ENCODE peak calls at places on chromosomes 6 and 20, in five cellular contexts. One of them, this sample, is unnamed.

GRCh38 chr6:105251689-105252088 is 71.9 kb upstream of the POPDC3 start:
- DNase-seq in B cell: no peak
- DNase-seq in AG09309: no peak
- DNase-seq in endothelial cell: no peak
- DNase-seq in astrocyte of the cerebellum: no peak
- DNase-seq in this sample: no peak

GRCh38 chr6:110875548-110876169 is 1.1 kb downstream of the AMD1 start:
- DNase-seq in endothelial cell: peak
- DNase-seq in astrocyte of the cerebellum: no peak
- DNase-seq in B cell: peak
- DNase-seq in AG09309: no peak
- DNase-seq in this sample: peak

GRCh38 chr6:40409143-40409542 is 178.0 kb downstream of the LRFN2 start:
- DNase-seq in AG09309: no peak
- DNase-seq in endothelial cell: no peak
- DNase-seq in astrocyte of the cerebellum: no peak
- DNase-seq in B cell: no peak
- DNase-seq in this sample: no peak

GRCh38 chr20:62702886-62703852 is 5.5 kb upstream of the NTSR1 start:
- DNase-seq in B cell: no peak
- DNase-seq in astrocyte of the cerebellum: peak
- DNase-seq in AG09309: peak
- DNase-seq in endothelial cell: no peak
- DNase-seq in this sample: no peak

GRCh38 chr6:105193647-105194046 is 13.8 kb upstream of the POPDC3 start:
- DNase-seq in B cell: no peak
- DNase-seq in astrocyte of the cerebellum: peak
- DNase-seq in AG09309: peak
- DNase-seq in endothelial cell: no peak
- DNase-seq in this sample: no peak

GRCh38 chr20:34017610-34018009 is 23.9 kb downstream of the RALY start:
- DNase-seq in astrocyte of the cerebellum: peak
- DNase-seq in B cell: no peak
- DNase-seq in endothelial cell: no peak
- DNase-seq in AG09309: peak
- DNase-seq in this sample: no peak

GRCh38 chr6:56887086-56887485 is 67.8 kb upstream of the BEND6 start:
- DNase-seq in endothelial cell: no peak
- DNase-seq in astrocyte of the cerebellum: no peak
- DNase-seq in AG09309: no peak
- DNase-seq in B cell: no peak
- DNase-seq in this sample: no peak

GRCh38 chr6:45538636-45539035 is 160.9 kb upstream of the SUPT3H start:
- DNase-seq in endothelial cell: no peak
- DNase-seq in AG09309: no peak
- DNase-seq in astrocyte of the cerebellum: no peak
- DNase-seq in B cell: no peak
- DNase-seq in this sample: no peak

GRCh38 chr6:135182120-135182992 is 1.2 kb downstream of the MYB start:
- DNase-seq in endothelial cell: peak
- DNase-seq in AG09309: no peak
- DNase-seq in B cell: peak
- DNase-seq in astrocyte of the cerebellum: no peak
- DNase-seq in this sample: peak

GRCh38 chr20:5205348-5206210 is 78.8 kb downstream of the CDS2 start:
- DNase-seq in AG09309: peak
- DNase-seq in astrocyte of the cerebellum: peak
- DNase-seq in endothelial cell: peak
- DNase-seq in B cell: peak
- DNase-seq in this sample: peak

GRCh38 chr20:11807070-11807741 is 110.5 kb upstream of the BTBD3 start:
- DNase-seq in endothelial cell: no peak
- DNase-seq in astrocyte of the cerebellum: peak
- DNase-seq in AG09309: peak
- DNase-seq in B cell: no peak
- DNase-seq in this sample: no peak

GRCh38 chr6:160029525-160029924 is 60.6 kb downstream of the IGF2R start:
- DNase-seq in endothelial cell: no peak
- DNase-seq in astrocyte of the cerebellum: no peak
- DNase-seq in AG09309: no peak
- DNase-seq in B cell: no peak
- DNase-seq in this sample: no peak

GRCh38 chr6:83314693-83315092 is 116.2 kb downstream of the ME1 start:
- DNase-seq in AG09309: no peak
- DNase-seq in endothelial cell: no peak
- DNase-seq in astrocyte of the cerebellum: no peak
- DNase-seq in B cell: no peak
- DNase-seq in this sample: no peak

GRCh38 chr6:158853072-158853871 is 34.1 kb upstream of the EZR start:
- DNase-seq in astrocyte of the cerebellum: peak
- DNase-seq in endothelial cell: peak
- DNase-seq in B cell: peak
- DNase-seq in AG09309: no peak
- DNase-seq in this sample: peak

GRCh38 chr6:26330835-26331808 is 33.9 kb upstream of the BTN3A2 start:
- DNase-seq in endothelial cell: no peak
- DNase-seq in B cell: peak
- DNase-seq in AG09309: no peak
- DNase-seq in astrocyte of the cerebellum: no peak
- DNase-seq in this sample: peak

GRCh38 chr20:50613438-50614169 is 77.7 kb downstream of the RIPOR3 start:
- DNase-seq in astrocyte of the cerebellum: no peak
- DNase-seq in B cell: no peak
- DNase-seq in endothelial cell: no peak
- DNase-seq in AG09309: no peak
- DNase-seq in this sample: no peak

GRCh38 chr6:39037707-39038106 is 10.9 kb upstream of the GLP1R start:
- DNase-seq in B cell: no peak
- DNase-seq in astrocyte of the cerebellum: no peak
- DNase-seq in AG09309: no peak
- DNase-seq in endothelial cell: no peak
- DNase-seq in this sample: no peak

GRCh38 chr6:72650081-72650745 is 28.3 kb downstream of the KCNQ5 start:
- DNase-seq in B cell: no peak
- DNase-seq in AG09309: no peak
- DNase-seq in astrocyte of the cerebellum: no peak
- DNase-seq in endothelial cell: no peak
- DNase-seq in this sample: no peak

GRCh38 chr6:136225496-136225895 is 24.6 kb downstream of the MTFR2 start:
- DNase-seq in endothelial cell: no peak
- DNase-seq in B cell: no peak
- DNase-seq in AG09309: no peak
- DNase-seq in astrocyte of the cerebellum: no peak
- DNase-seq in this sample: no peak

GRCh38 chr6:135680964-135681913 is 170.3 kb upstream of the PDE7B start:
- DNase-seq in AG09309: no peak
- DNase-seq in astrocyte of the cerebellum: peak
- DNase-seq in endothelial cell: no peak
- DNase-seq in B cell: no peak
- DNase-seq in this sample: no peak

GRCh38 chr6:41591859-41592502 is 45.8 kb downstream of the FOXP4 start:
- DNase-seq in endothelial cell: peak
- DNase-seq in B cell: peak
- DNase-seq in astrocyte of the cerebellum: peak
- DNase-seq in AG09309: no peak
- DNase-seq in this sample: peak

GRCh38 chr20:63492518-63492917 is 6.4 kb downstream of the EEF1A2 start:
- DNase-seq in B cell: no peak
- DNase-seq in endothelial cell: no peak
- DNase-seq in AG09309: no peak
- DNase-seq in astrocyte of the cerebellum: no peak
- DNase-seq in this sample: no peak

GRCh38 chr20:63738687-63739128 is 868 bp upstream of the SLC2A4RG start:
- DNase-seq in B cell: peak
- DNase-seq in endothelial cell: peak
- DNase-seq in astrocyte of the cerebellum: no peak
- DNase-seq in AG09309: no peak
- DNase-seq in this sample: peak

GRCh38 chr6:145842693-145843546 is 28.3 kb upstream of the FBXO30 start:
- DNase-seq in B cell: no peak
- DNase-seq in AG09309: peak
- DNase-seq in astrocyte of the cerebellum: peak
- DNase-seq in endothelial cell: no peak
- DNase-seq in this sample: no peak

GRCh38 chr20:58883243-58883691 is 30.8 kb downstream of the GNAS start:
- DNase-seq in endothelial cell: no peak
- DNase-seq in astrocyte of the cerebellum: peak
- DNase-seq in B cell: no peak
- DNase-seq in AG09309: peak
- DNase-seq in this sample: no peak

GRCh38 chr6:27168586-27169443 is 78.7 kb upstream of the PRSS16 start:
- DNase-seq in astrocyte of the cerebellum: no peak
- DNase-seq in endothelial cell: no peak
- DNase-seq in AG09309: no peak
- DNase-seq in B cell: no peak
- DNase-seq in this sample: no peak

DNA sequence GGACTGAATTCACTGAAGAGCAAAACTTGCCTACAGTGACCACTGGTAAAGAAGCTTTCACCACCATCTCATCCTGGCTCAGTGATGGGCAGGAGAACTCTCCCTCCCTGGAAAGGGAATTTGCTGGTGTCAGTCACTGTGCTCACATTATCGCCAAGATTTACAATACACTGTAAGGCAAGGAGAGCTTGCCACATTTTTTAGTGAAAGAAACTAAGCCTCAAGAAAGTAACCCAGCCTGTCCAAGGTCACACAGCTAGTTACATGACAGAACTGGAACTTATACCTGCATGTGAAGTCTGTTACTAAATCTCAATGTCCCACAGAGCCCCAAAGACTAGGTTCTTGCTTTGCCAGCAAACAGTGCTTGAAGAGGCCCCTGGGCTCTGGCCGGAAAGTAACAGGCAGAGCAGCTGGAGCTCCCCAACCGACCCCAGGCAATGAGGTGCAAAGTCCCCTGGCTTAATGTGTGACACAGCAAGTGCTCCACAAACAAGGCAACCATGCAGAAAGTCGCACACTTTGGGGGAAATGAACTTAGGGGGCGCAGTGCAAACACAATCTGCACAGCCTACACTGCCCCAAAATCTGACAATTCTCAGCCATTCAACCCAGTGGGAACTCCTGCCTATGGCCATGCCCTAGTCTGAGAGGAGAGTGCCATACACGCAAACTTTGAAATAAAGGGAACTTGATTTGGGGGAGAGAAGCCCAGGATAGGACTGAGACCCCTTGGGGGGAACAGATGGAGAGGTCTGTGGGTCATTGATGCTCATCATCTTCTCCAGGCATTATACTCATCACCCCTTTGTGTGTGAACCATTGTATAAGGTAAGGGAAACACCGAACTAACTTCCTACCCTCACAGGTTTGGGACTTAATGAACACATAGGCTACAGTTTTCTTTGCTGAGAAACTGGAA is 1.9 kb downstream of the BCL2L1 start:
- DNase-seq in AG09309: no peak
- DNase-seq in B cell: peak
- DNase-seq in astrocyte of the cerebellum: no peak
- DNase-seq in endothelial cell: no peak
- DNase-seq in this sample: peak
- TF ChIP-seq CTCF in AG09309: peak
- TF ChIP-seq CTCF in B cell: peak
- TF ChIP-seq CTCF in astrocyte of the cerebellum: peak
- TF ChIP-seq CTCF in endothelial cell: no peak
- TF ChIP-seq CTCF in this sample: peak

DNA sequence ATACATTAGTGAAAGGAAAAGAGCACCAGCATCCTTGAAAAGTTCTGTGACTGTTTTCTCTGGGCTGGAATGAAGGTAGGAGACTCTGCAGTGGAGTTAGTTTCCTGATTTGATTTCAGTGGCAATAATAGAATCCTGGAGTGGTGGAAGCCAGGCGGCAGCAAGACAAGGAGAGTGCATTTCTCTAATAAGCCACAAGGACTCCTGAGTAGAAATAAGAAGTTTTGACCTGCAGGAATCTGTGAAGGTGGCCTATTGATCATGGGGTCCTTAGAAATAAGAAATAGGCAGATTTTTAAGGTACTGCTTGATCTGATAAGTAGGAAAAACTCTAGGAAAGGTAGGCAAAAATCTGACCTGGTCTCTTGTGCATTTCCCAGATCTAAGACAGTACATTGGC is 68.4 kb upstream of the ELOVL5 start:
- DNase-seq in astrocyte of the cerebellum: no peak
- DNase-seq in B cell: no peak
- DNase-seq in AG09309: no peak
- DNase-seq in endothelial cell: no peak
- DNase-seq in this sample: no peak
- TF ChIP-seq CTCF in astrocyte of the cerebellum: no peak
- TF ChIP-seq CTCF in B cell: no peak
- TF ChIP-seq CTCF in AG09309: no peak
- TF ChIP-seq CTCF in endothelial cell: peak
- TF ChIP-seq CTCF in this sample: no peak

GRCh38 chr6:167305796-167306195 is 14.7 kb downstream of the UNC93A start:
- DNase-seq in AG09309: no peak
- DNase-seq in astrocyte of the cerebellum: no peak
- DNase-seq in endothelial cell: no peak
- DNase-seq in B cell: no peak
- DNase-seq in this sample: no peak
- TF ChIP-seq CTCF in AG09309: no peak
- TF ChIP-seq CTCF in astrocyte of the cerebellum: no peak
- TF ChIP-seq CTCF in endothelial cell: no peak
- TF ChIP-seq CTCF in B cell: no peak
- TF ChIP-seq CTCF in this sample: no peak

GRCh38 chr6:42779521-42779920 is 2.3 kb upstream of the BICRAL start:
- DNase-seq in astrocyte of the cerebellum: no peak
- DNase-seq in endothelial cell: no peak
- DNase-seq in B cell: no peak
- DNase-seq in AG09309: no peak
- DNase-seq in this sample: no peak
- TF ChIP-seq CTCF in astrocyte of the cerebellum: no peak
- TF ChIP-seq CTCF in endothelial cell: no peak
- TF ChIP-seq CTCF in B cell: no peak
- TF ChIP-seq CTCF in AG09309: no peak
- TF ChIP-seq CTCF in this sample: no peak

GRCh38 chr20:49542514-49542991 is 25.4 kb downstream of the PTGIS start:
- DNase-seq in AG09309: no peak
- DNase-seq in endothelial cell: no peak
- DNase-seq in astrocyte of the cerebellum: no peak
- DNase-seq in B cell: no peak
- DNase-seq in this sample: no peak

GRCh38 chr20:49543071-49543857 is 24.7 kb downstream of the PTGIS start:
- DNase-seq in AG09309: no peak
- DNase-seq in B cell: no peak
- DNase-seq in endothelial cell: no peak
- DNase-seq in astrocyte of the cerebellum: no peak
- DNase-seq in this sample: no peak

GRCh38 chr20:49540232-49540620 is 27.7 kb downstream of the PTGIS start:
- DNase-seq in AG09309: no peak
- DNase-seq in B cell: no peak
- DNase-seq in endothelial cell: no peak
- DNase-seq in astrocyte of the cerebellum: no peak
- DNase-seq in this sample: no peak

GRCh38 chr20:49540696-49541435 is 27.1 kb downstream of the PTGIS start:
- DNase-seq in endothelial cell: no peak
- DNase-seq in AG09309: no peak
- DNase-seq in astrocyte of the cerebellum: no peak
- DNase-seq in B cell: no peak
- DNase-seq in this sample: no peak

GRCh38 chr20:49541733-49542513 is 26.0 kb downstream of the PTGIS start:
- DNase-seq in endothelial cell: peak
- DNase-seq in AG09309: peak
- DNase-seq in B cell: peak
- DNase-seq in astrocyte of the cerebellum: peak
- DNase-seq in this sample: peak
- TF ChIP-seq CTCF in endothelial cell: peak
- TF ChIP-seq CTCF in AG09309: peak
- TF ChIP-seq CTCF in B cell: peak
- TF ChIP-seq CTCF in astrocyte of the cerebellum: peak
- TF ChIP-seq CTCF in this sample: peak

This sample was measured in GM20000.